ENCODE peak calls at places on chromosomes 7 and 10, in five cellular contexts. One of them, this sample, is unnamed.

GRCh38 chr7:150940446-150941102 is 37.5 kb downstream of the KCNH2 start:
- DNase-seq in H1: no peak
- DNase-seq in K562: no peak
- DNase-seq in GM12892: no peak
- DNase-seq in GM12878: no peak
- DNase-seq in this sample: no peak

GRCh38 chr10:10508241-10508640 is 509.4 kb upstream of the CELF2 start:
- DNase-seq in H1: no peak
- DNase-seq in K562: no peak
- DNase-seq in GM12892: no peak
- DNase-seq in GM12878: no peak
- DNase-seq in this sample: no peak

GRCh38 chr10:97140284-97140846 is 45.4 kb downstream of the SLIT1 start:
- DNase-seq in H1: no peak
- DNase-seq in K562: no peak
- DNase-seq in GM12892: no peak
- DNase-seq in GM12878: no peak
- DNase-seq in this sample: no peak

GRCh38 chr7:115662676-115663075 is 367.9 kb downstream of the TFEC start:
- DNase-seq in H1: no peak
- DNase-seq in K562: no peak
- DNase-seq in GM12892: no peak
- DNase-seq in GM12878: no peak
- DNase-seq in this sample: no peak

GRCh38 chr10:77458986-77459590 is 178.5 kb downstream of the KCNMA1 start:
- DNase-seq in H1: no peak
- DNase-seq in K562: no peak
- DNase-seq in GM12892: no peak
- DNase-seq in GM12878: no peak
- DNase-seq in this sample: no peak

GRCh38 chr7:44511863-44512468 is 21.5 kb upstream of the NUDCD3 start:
- DNase-seq in H1: no peak
- DNase-seq in K562: no peak
- DNase-seq in GM12892: no peak
- DNase-seq in GM12878: no peak
- DNase-seq in this sample: no peak

GRCh38 chr7:39616138-39616537 is 7.2 kb upstream of the RALA start:
- DNase-seq in H1: no peak
- DNase-seq in K562: no peak
- DNase-seq in GM12892: no peak
- DNase-seq in GM12878: no peak
- DNase-seq in this sample: no peak

GRCh38 chr7:101813414-101814019 is 3.9 kb upstream of the CUX1 start:
- DNase-seq in H1: no peak
- DNase-seq in K562: no peak
- DNase-seq in GM12892: no peak
- DNase-seq in GM12878: no peak
- DNase-seq in this sample: no peak

GRCh38 chr7:2353113-2353512 is 1.5 kb upstream of the EIF3B start:
- DNase-seq in H1: no peak
- DNase-seq in K562: no peak
- DNase-seq in GM12892: no peak
- DNase-seq in GM12878: no peak
- DNase-seq in this sample: no peak

GRCh38 chr7:2354173-2355078 is at the start of gene EIF3B:
- DNase-seq in H1: peak; percentile 54
- DNase-seq in K562: peak; percentile 84
- DNase-seq in GM12892: peak; percentile 90
- DNase-seq in GM12878: peak; percentile 89
- DNase-seq in this sample: peak; percentile 92

GRCh38 chr7:2357165-2357564 is 2.5 kb downstream of the EIF3B start:
- DNase-seq in H1: no peak
- DNase-seq in K562: no peak
- DNase-seq in GM12892: no peak
- DNase-seq in GM12878: no peak
- DNase-seq in this sample: no peak

GRCh38 chr7:2355079-2356008 is 717 bp downstream of the EIF3B start:
- DNase-seq in H1: no peak
- DNase-seq in K562: peak; percentile 54
- DNase-seq in GM12892: no peak
- DNase-seq in GM12878: no peak
- DNase-seq in this sample: no peak

DNA sequence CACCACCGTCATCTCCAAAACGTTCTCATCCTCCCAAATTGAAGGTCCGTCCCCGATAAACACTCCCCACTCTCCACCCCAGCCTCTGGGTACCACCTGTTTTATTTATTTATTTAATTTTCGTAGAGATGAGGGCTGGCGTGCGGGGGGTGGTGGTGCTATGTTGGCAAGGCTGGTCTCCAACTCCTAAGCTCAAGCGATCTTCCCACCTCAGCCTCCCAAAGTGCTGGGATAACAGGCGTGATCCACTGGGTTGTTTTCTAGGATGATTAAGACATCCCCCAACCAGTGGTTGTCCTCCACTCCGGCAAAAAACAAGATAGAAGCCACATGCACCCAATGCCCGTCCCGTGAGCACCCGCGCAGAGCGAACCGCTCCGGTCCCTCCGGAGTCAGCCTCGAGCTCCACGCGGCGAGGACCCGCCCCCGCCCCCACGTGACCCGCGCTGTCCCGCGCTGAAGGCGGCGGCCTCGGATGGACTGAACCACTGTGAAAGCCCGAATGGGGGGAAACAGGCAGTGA is 916 bp upstream of the EIF3B start:
- DNase-seq in H1: peak; percentile 36
- DNase-seq in K562: peak; percentile 93
- DNase-seq in GM12892: peak; percentile 90
- DNase-seq in GM12878: peak; percentile 63
- DNase-seq in this sample: peak; percentile 88
- TF ChIP-seq POLR2A in H1: peak; percentile 96
- TF ChIP-seq POLR2A in K562: peak; percentile 88
- TF ChIP-seq POLR2A in GM12892: peak; percentile 96
- TF ChIP-seq POLR2A in GM12878: peak; percentile 97
- TF ChIP-seq POLR2A in this sample: peak; percentile 86

DNA sequence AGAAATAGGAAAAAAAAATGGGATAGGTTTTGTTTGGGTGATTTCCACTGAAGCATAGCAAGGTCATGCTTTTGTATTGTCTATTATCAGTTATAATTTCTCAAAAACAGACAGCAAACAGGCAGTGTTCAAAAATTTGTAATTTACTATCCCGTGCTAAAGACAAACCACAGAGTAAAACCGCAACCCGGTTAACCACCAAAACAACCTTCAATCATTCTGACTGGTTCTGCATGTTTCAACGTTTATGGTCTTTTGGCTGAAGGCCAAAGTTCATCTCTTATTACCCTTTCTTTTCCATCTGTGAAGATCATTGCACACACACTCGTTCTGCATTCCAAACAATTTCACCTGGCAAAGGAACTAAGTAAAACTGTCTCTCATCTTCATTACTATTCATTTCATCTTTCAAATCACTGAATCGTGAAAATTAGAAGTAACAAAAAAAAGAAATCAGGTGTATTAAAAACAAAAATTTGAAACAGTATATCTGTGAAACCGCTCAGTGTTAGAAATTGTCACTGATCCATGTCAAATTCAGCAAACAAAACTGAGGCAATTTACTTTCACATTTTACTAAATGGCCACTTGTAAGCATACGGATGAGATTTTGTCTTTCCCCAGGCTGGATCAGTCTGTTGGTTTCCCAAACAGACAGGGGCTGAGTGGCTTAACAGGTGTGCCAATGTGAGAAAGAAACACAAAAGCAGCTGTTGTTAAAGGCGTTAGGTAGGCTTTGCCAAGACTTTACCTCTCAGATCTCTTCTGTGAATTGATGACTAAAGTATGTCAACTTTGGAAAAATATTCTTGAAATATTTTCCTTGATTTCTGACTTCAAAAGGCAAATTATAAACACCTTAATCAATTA is 539.6 kb downstream of the CNTNAP2 start:
- DNase-seq in H1: no peak
- DNase-seq in K562: no peak
- DNase-seq in GM12892: no peak
- DNase-seq in GM12878: no peak
- DNase-seq in this sample: no peak
- TF ChIP-seq TAF1 in H1: no peak
- TF ChIP-seq TAF1 in K562: no peak
- TF ChIP-seq TAF1 in GM12892: no peak
- TF ChIP-seq TAF1 in GM12878: no peak
- TF ChIP-seq TAF1 in this sample: no peak

DNA sequence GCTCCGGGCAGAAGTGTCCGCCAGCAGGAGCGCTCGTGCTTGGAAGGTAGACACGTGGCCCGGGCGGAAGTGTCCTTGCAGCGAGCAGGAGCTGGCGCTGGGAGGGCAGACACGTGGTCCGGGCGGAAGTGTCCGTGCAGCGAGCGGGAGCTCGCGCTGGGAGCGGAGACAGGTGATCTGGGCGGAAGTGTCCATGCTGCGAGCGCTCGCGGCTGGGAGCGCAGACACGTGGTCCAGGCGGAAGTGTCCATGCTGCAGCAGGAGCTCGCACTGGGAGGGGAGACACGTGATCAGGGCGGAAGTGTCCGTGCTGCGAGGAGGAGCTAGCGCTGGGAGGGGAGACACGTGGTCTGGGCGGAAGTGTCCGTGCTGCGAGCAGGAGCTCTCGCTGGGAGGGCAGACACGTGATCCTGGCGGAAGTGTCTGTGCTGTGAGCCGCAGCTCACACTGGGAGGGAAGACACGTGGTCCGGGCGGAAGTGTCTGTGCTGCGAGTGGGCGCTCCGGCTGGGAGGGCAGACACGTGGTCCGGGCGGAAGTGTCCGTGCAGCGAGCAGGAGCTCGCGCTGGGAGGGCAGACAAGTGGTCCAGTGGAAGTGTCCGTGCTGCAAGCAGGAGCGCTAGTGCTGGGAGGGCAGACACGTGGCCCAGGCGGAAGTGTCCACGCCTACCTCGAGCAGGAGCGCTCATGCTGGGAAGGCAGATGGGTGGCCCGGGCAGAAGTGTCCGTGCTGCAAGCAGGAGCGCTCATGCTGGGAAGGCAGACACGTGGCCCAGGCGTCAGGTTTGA is 41.1 kb upstream of the PRKAR1B start:
- DNase-seq in H1: no peak
- DNase-seq in K562: no peak
- DNase-seq in GM12892: no peak
- DNase-seq in GM12878: no peak
- DNase-seq in this sample: no peak
- TF ChIP-seq POLR2A in H1: no peak
- TF ChIP-seq POLR2A in K562: no peak
- TF ChIP-seq POLR2A in GM12892: no peak
- TF ChIP-seq POLR2A in GM12878: no peak
- TF ChIP-seq POLR2A in this sample: no peak

DNA sequence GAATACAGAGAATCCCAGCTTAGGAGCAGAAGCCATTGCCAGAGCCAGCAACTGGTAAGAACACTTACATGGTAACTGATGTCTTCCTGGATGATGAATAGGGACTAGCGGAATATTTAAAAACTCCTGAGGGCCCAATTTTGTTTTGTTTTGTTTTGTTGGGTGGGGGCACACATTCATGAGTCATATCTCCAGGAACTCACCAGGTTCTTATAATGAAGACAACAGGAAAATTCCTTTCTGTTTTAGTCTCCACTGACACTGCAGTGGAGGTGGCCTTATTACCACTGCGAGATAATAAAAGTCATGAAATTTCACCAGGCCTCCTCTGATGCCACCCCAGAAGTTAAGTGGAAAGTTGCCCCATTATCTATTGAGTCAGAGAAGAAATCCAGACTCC is 6.6 kb upstream of the CUZD1 start:
- DNase-seq in H1: no peak
- DNase-seq in K562: no peak
- DNase-seq in GM12892: no peak
- DNase-seq in GM12878: no peak
- DNase-seq in this sample: no peak
- TF ChIP-seq TAF1 in H1: no peak
- TF ChIP-seq TAF1 in K562: no peak
- TF ChIP-seq TAF1 in GM12892: no peak
- TF ChIP-seq TAF1 in GM12878: no peak
- TF ChIP-seq TAF1 in this sample: no peak

DNA sequence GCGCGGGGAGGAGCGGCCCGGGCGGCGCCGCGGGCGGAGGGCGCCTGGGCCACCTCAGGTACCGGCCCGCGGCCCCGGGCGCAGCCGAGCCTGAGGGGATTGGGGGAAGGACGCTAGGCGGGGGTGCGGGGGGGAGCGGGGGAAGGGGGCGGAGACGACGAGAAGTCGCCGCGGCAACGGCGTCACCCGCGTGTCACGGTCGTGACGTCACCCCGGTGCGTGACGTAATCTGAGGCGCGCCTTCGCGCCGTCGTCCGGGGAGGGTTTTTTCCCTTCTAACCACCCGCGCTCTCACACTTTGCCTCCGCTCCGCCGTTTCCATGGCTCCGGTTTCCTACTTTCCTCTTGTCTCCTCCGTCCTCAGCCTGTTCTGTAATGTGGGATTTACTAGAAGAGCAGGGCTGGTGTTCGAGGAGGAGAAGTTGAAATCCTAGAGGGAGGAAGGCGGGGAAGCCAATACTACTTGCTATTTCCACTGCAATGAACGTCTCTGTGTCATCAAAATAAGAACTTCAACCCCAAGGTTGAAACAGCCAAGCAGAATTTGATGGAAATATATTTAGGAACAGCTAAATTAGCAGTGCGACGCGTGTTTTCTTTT is at the start of gene BRAF:
- DNase-seq in H1: peak; percentile 46
- DNase-seq in K562: peak; percentile 99
- DNase-seq in GM12892: peak; percentile 64
- DNase-seq in GM12878: peak; percentile 62
- DNase-seq in this sample: peak; percentile 60
- TF ChIP-seq POLR2A in H1: peak; percentile 84
- TF ChIP-seq POLR2A in K562: peak; percentile 97
- TF ChIP-seq POLR2A in GM12892: peak; percentile 56
- TF ChIP-seq POLR2A in GM12878: peak; percentile 62
- TF ChIP-seq POLR2A in this sample: peak; percentile 52

GRCh38 chr7:52831321-52831720 is 204.1 kb upstream of the POM121L12 start:
- DNase-seq in H1: no peak
- DNase-seq in K562: no peak
- DNase-seq in GM12892: no peak
- DNase-seq in GM12878: no peak
- DNase-seq in this sample: no peak
- TF ChIP-seq TAF1 in H1: no peak
- TF ChIP-seq TAF1 in K562: no peak
- TF ChIP-seq TAF1 in GM12892: no peak
- TF ChIP-seq TAF1 in GM12878: no peak
- TF ChIP-seq TAF1 in this sample: no peak

This sample was measured in GM12891.